ENCODE peak calls at places on chromosomes 16 and 17, in eight cellular contexts. F, O, A, G, B, M, L and N are unnamed samples.

GRCh38 chr16:839643-840408 is 39.3 kb upstream of the GNG13 start:
- DNase-seq in L (no peak), M (no peak), O (no peak), B (no peak), A (no peak), F (no peak), G (no peak), N (no peak)

GRCh38 chr16:82049484-82049883 is 14.4 kb downstream of the HSD17B2 start:
- DNase-seq in L (no peak), O (no peak), A (no peak), B (no peak), G (no peak), M (no peak), F (no peak), N (no peak)

GRCh38 chr16:81004646-81005353 is 1.9 kb downstream of the CMC2 start:
- DNase-seq in L (peak; percentile 38), B (peak; percentile 32), G (peak; percentile 72), A (peak; percentile 67), F (no peak), M (peak; percentile 32), O (peak; percentile 12), N (no peak)

GRCh38 chr17:3982113-3982512 is 17.9 kb upstream of the ATP2A3 start:
- DNase-seq in A (no peak), O (no peak), L (no peak), M (no peak), F (no peak), G (no peak), B (no peak), N (peak; percentile 91)

GRCh38 chr17:32192379-32192778 is 50.1 kb downstream of the RHOT1 start:
- DNase-seq in B (no peak), A (no peak), F (no peak), M (no peak), L (no peak), G (peak; percentile 6), O (no peak), N (no peak)

GRCh38 chr16:47158991-47159390 is 15.2 kb upstream of the NETO2 start:
- DNase-seq in L (no peak), G (no peak), O (no peak), A (no peak), B (no peak), F (no peak), M (no peak), N (no peak)

GRCh38 chr17:49436174-49436573 is 21.5 kb upstream of the PHB1 start:
- DNase-seq in G (no peak), M (no peak), A (no peak), B (no peak), F (no peak), O (no peak), L (no peak), N (no peak)

GRCh38 chr17:60947100-60947499 is 269.4 kb downstream of the BCAS3 start:
- DNase-seq in L (no peak), O (no peak), B (no peak), F (no peak), A (no peak), G (no peak), M (no peak), N (no peak)

GRCh38 chr16:14346278-14347142 is 275.4 kb downstream of the MRTFB start:
- DNase-seq in F (no peak), O (no peak), L (no peak), G (no peak), M (no peak), A (no peak), B (no peak), N (no peak)

DNA sequence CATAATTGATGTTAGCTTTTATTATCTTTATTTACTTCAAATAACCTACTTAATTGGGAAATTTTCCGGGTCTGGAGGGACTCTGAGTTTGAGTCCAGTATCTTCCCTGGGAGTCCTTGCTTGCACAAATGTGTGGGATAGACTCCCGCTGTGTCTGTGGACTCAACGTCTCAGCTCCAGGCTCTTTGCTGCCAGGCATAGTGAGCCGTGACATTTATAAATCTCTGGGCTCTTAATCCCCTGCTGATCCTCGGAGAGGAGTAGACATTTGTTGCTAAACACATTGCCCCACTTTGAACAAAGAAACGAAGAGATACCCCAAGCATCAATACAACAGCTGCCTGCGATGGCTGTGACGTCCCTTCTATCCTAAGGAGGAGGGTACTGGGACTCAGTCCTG is 316.9 kb downstream of the HAPSTR1 start:
- DNase-seq in F (no peak), B (no peak), L (no peak), O (no peak), A (no peak), M (no peak), G (no peak), N (no peak)
- TF ChIP-seq CTCF in F (no peak), B (no peak), L (no peak), O (no peak), A (no peak), M (no peak), G (no peak), N (no peak)

GRCh38 chr17:2094891-2095535 is 40.1 kb downstream of the HIC1 start:
- DNase-seq in G (peak; percentile 81), O (no peak), F (peak; percentile 78), A (peak; percentile 69), B (no peak), L (no peak), M (peak; percentile 30), N (peak; percentile 64)
- TF ChIP-seq CTCF in G (peak; percentile 81), O (no peak), F (peak; percentile 13), A (peak; percentile 83), B (peak; percentile 92), L (peak; percentile 60), M (peak; percentile 40), N (peak; percentile 73)

DNA sequence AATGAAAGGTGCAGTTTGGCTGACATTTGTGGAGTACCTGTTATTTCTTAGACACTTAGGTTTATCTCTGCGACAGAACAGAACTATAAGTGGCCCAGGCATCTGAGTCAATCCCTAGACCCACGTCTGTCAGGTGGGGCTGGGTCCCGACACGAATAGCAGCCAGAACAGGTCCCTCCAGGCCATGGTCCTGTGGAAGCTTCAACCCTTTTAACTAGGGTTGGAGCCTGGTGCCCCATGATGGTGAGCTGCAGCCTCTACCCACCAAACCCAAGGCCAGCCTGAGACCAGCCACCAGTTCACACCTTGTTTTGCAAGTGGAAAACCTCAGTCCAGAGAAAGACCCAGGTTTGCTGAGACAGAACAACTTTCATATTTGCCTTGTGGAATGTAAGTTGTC is 74.6 kb upstream of the TMEM97 start:
- DNase-seq in B (no peak), A (no peak), F (no peak), G (no peak), L (no peak), M (no peak), O (no peak), N (no peak)
- TF ChIP-seq CTCF in B (no peak), A (no peak), F (no peak), G (no peak), L (no peak), M (no peak), O (no peak), N (no peak)

GRCh38 chr17:39110435-39111136 is 40.9 kb downstream of the PLXDC1 start:
- DNase-seq in B (no peak), F (no peak), A (no peak), M (no peak), O (peak; percentile 54), G (no peak), L (no peak), N (no peak)

GRCh38 chr17:39108976-39109375 is 42.5 kb downstream of the PLXDC1 start:
- DNase-seq in B (no peak), F (no peak), L (no peak), A (no peak), G (no peak), M (no peak), O (no peak), N (no peak)

GRCh38 chr17:39107141-39107540 is 44.3 kb downstream of the PLXDC1 start:
- DNase-seq in M (no peak), B (no peak), G (no peak), O (no peak), A (no peak), F (no peak), L (no peak), N (no peak)

GRCh38 chr17:39105705-39106104 is 45.7 kb downstream of the PLXDC1 start:
- DNase-seq in O (no peak), F (no peak), M (no peak), B (no peak), A (no peak), L (no peak), G (no peak), N (no peak)

DNA sequence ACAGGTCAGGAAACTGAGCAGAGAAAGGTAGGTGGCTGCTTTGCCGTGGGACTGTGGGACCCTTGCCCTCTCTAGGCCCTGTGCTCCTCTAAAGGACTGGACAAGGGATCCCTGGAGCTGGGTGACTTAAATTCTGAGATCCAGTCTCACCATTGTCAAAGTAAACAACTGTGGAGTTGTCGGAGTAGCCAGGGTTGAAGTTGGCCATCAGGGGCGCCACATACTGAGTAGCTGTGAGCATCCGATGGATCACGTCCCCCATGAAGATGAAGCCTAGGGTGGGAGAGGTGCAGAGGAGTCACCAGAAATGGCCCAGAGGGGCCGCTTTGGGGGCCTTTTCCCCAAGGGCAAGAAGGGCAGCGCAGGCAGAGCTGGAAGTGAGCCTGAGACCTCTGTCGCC is 43.5 kb downstream of the PLXDC1 start:
- DNase-seq in F (no peak), L (no peak), B (no peak), O (no peak), G (no peak), M (no peak), A (no peak), N (no peak)
- TF ChIP-seq CTCF in F (no peak), L (no peak), B (peak; percentile 9), O (no peak), G (no peak), M (no peak), A (no peak), N (no peak)

GRCh38 chr17:78276499-78276898 is 45.1 kb downstream of the TMEM235 start:
- DNase-seq in L (no peak), G (no peak), B (no peak), A (no peak), O (no peak), F (no peak), M (peak; percentile 45), N (no peak)

GRCh38 chr17:78275355-78275754 is 43.9 kb downstream of the TMEM235 start:
- DNase-seq in A (no peak), F (no peak), B (no peak), O (no peak), L (no peak), M (no peak), G (no peak), N (no peak)

GRCh38 chr17:78273813-78274212 is 42.4 kb downstream of the TMEM235 start:
- DNase-seq in O (no peak), L (no peak), A (no peak), B (no peak), M (no peak), G (no peak), F (no peak), N (no peak)

GRCh38 chr17:78278139-78278741 is 46.8 kb downstream of the TMEM235 start:
- DNase-seq in F (no peak), L (no peak), G (no peak), M (no peak), B (no peak), A (no peak), O (no peak), N (no peak)

DNA sequence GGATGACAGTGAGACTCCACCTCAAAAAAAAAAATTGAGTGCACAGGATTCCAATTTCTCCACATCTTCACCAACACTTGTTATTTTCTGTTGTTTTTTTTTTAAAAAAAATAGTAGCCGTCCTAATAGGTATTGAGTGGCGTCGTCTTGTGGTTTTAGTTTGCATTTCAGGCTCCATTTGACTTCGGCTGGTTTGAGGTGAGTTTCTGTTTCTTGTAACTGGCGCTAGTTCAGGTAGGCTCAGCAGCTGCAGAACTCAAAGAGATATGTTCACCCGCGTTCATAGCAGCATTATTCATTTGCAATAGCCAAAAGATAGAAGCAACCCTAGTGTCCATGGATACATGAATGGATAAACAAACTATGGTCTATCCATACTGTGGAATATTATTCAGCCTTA is 44.7 kb downstream of the TMEM235 start:
- DNase-seq in F (no peak), A (no peak), M (peak; percentile 62), L (no peak), O (no peak), G (no peak), B (no peak), N (no peak)
- TF ChIP-seq CTCF in F (no peak), A (no peak), M (no peak), L (no peak), O (no peak), G (no peak), B (no peak), N (no peak)